ENCODE peak calls at places on chromosomes 3 and 15, in seven cellular contexts. One of them, this sample, is unnamed.

GRCh38 chr3:11059090-11059798 is 66.7 kb downstream of the SLC6A1 start:
- DNase-seq in SK-N-SH: peak; percentile 83
- DNase-seq in astrocyte of the spinal cord: peak; percentile 68
- DNase-seq in spleen: no peak
- DNase-seq in hepatocyte: peak; percentile 78
- DNase-seq in adrenal gland: peak; percentile 63
- DNase-seq in heart left ventricle: peak; percentile 40
- DNase-seq in this sample: no peak

GRCh38 chr3:99542771-99543518 is 95.4 kb upstream of the COL8A1 start:
- DNase-seq in SK-N-SH: no peak
- DNase-seq in astrocyte of the spinal cord: no peak
- DNase-seq in spleen: no peak
- DNase-seq in hepatocyte: no peak
- DNase-seq in adrenal gland: no peak
- DNase-seq in heart left ventricle: no peak
- DNase-seq in this sample: no peak

GRCh38 chr3:123448503-123449091 is at the start of gene ADCY5:
- DNase-seq in SK-N-SH: peak; percentile 75
- DNase-seq in astrocyte of the spinal cord: no peak
- DNase-seq in spleen: peak; percentile 79
- DNase-seq in hepatocyte: peak; percentile 44
- DNase-seq in adrenal gland: peak; percentile 27
- DNase-seq in heart left ventricle: no peak
- DNase-seq in this sample: no peak

GRCh38 chr3:14303336-14304100 is 98.9 kb upstream of the SLC6A6 start:
- DNase-seq in SK-N-SH: no peak
- DNase-seq in astrocyte of the spinal cord: no peak
- DNase-seq in spleen: no peak
- DNase-seq in hepatocyte: no peak
- DNase-seq in adrenal gland: no peak
- DNase-seq in heart left ventricle: no peak
- DNase-seq in this sample: no peak

GRCh38 chr15:40302981-40303380 is 4.8 kb downstream of the PLCB2 start:
- DNase-seq in SK-N-SH: no peak
- DNase-seq in astrocyte of the spinal cord: no peak
- DNase-seq in spleen: peak; percentile 56
- DNase-seq in hepatocyte: no peak
- DNase-seq in adrenal gland: no peak
- DNase-seq in heart left ventricle: no peak
- DNase-seq in this sample: no peak

GRCh38 chr15:98939311-98940080 is 68.1 kb downstream of the PGPEP1L start:
- DNase-seq in SK-N-SH: no peak
- DNase-seq in astrocyte of the spinal cord: no peak
- DNase-seq in spleen: peak; percentile 41
- DNase-seq in hepatocyte: no peak
- DNase-seq in adrenal gland: no peak
- DNase-seq in heart left ventricle: no peak
- DNase-seq in this sample: peak; percentile 35

GRCh38 chr15:70853270-70853854 is 595 bp downstream of the LARP6 start:
- DNase-seq in SK-N-SH: peak; percentile 79
- DNase-seq in astrocyte of the spinal cord: peak; percentile 75
- DNase-seq in spleen: no peak
- DNase-seq in hepatocyte: peak; percentile 64
- DNase-seq in adrenal gland: peak; percentile 49
- DNase-seq in heart left ventricle: peak; percentile 38
- DNase-seq in this sample: no peak

GRCh38 chr3:127543441-127543840 is 47.1 kb downstream of the TPRA1 start:
- DNase-seq in SK-N-SH: no peak
- DNase-seq in astrocyte of the spinal cord: no peak
- DNase-seq in spleen: no peak
- DNase-seq in hepatocyte: no peak
- DNase-seq in adrenal gland: no peak
- DNase-seq in heart left ventricle: no peak
- DNase-seq in this sample: no peak

GRCh38 chr3:4582634-4583033 is 89.5 kb downstream of the ITPR1 start:
- DNase-seq in SK-N-SH: no peak
- DNase-seq in astrocyte of the spinal cord: peak; percentile 19
- DNase-seq in spleen: no peak
- DNase-seq in hepatocyte: no peak
- DNase-seq in adrenal gland: no peak
- DNase-seq in heart left ventricle: no peak
- DNase-seq in this sample: no peak

GRCh38 chr3:127162947-127163645 is 29.8 kb upstream of the PRR23E start:
- DNase-seq in SK-N-SH: no peak
- DNase-seq in astrocyte of the spinal cord: no peak
- DNase-seq in spleen: no peak
- DNase-seq in hepatocyte: peak; percentile 32
- DNase-seq in adrenal gland: no peak
- DNase-seq in heart left ventricle: no peak
- DNase-seq in this sample: peak; percentile 48

GRCh38 chr3:149969110-149969944 is 1.4 kb downstream of the PFN2 start:
- DNase-seq in SK-N-SH: peak; percentile 46
- DNase-seq in astrocyte of the spinal cord: peak; percentile 84
- DNase-seq in spleen: no peak
- DNase-seq in hepatocyte: peak; percentile 83
- DNase-seq in adrenal gland: peak; percentile 58
- DNase-seq in heart left ventricle: peak; percentile 53
- DNase-seq in this sample: no peak

GRCh38 chr15:62656071-62656470 is 386.5 kb upstream of the TPM1 start:
- DNase-seq in SK-N-SH: no peak
- DNase-seq in astrocyte of the spinal cord: no peak
- DNase-seq in spleen: no peak
- DNase-seq in hepatocyte: no peak
- DNase-seq in adrenal gland: no peak
- DNase-seq in heart left ventricle: no peak
- DNase-seq in this sample: no peak

GRCh38 chr3:133248389-133248788 is 151.5 kb upstream of the BFSP2 start:
- DNase-seq in SK-N-SH: no peak
- DNase-seq in astrocyte of the spinal cord: no peak
- DNase-seq in spleen: no peak
- DNase-seq in hepatocyte: no peak
- DNase-seq in adrenal gland: no peak
- DNase-seq in heart left ventricle: no peak
- DNase-seq in this sample: no peak

GRCh38 chr15:44535509-44536297 is 1.2 kb upstream of the EIF3J start:
- DNase-seq in SK-N-SH: peak; percentile 35
- DNase-seq in astrocyte of the spinal cord: no peak
- DNase-seq in spleen: peak; percentile 79
- DNase-seq in hepatocyte: peak; percentile 64
- DNase-seq in adrenal gland: no peak
- DNase-seq in heart left ventricle: no peak
- DNase-seq in this sample: no peak

GRCh38 chr3:141793476-141794260 is 30.5 kb downstream of the GRK7 start:
- DNase-seq in SK-N-SH: no peak
- DNase-seq in astrocyte of the spinal cord: no peak
- DNase-seq in spleen: no peak
- DNase-seq in hepatocyte: no peak
- DNase-seq in adrenal gland: no peak
- DNase-seq in heart left ventricle: no peak
- DNase-seq in this sample: no peak

GRCh38 chr3:187975571-187976360 is 178.2 kb upstream of the LPP start:
- DNase-seq in SK-N-SH: no peak
- DNase-seq in astrocyte of the spinal cord: peak; percentile 86
- DNase-seq in spleen: no peak
- DNase-seq in hepatocyte: no peak
- DNase-seq in adrenal gland: no peak
- DNase-seq in heart left ventricle: peak; percentile 43
- DNase-seq in this sample: no peak

GRCh38 chr15:83837946-83838571 is 184.1 kb downstream of the ADAMTSL3 start:
- DNase-seq in SK-N-SH: peak; percentile 55
- DNase-seq in astrocyte of the spinal cord: no peak
- DNase-seq in spleen: no peak
- DNase-seq in hepatocyte: peak; percentile 52
- DNase-seq in adrenal gland: peak; percentile 43
- DNase-seq in heart left ventricle: peak; percentile 42
- DNase-seq in this sample: no peak

GRCh38 chr3:136437006-136437405 is 186.9 kb downstream of the PCCB start:
- DNase-seq in SK-N-SH: no peak
- DNase-seq in astrocyte of the spinal cord: no peak
- DNase-seq in spleen: no peak
- DNase-seq in hepatocyte: no peak
- DNase-seq in adrenal gland: no peak
- DNase-seq in heart left ventricle: no peak
- DNase-seq in this sample: no peak

GRCh38 chr3:78823859-78824258 is 943.9 kb downstream of the ROBO1 start:
- DNase-seq in SK-N-SH: no peak
- DNase-seq in astrocyte of the spinal cord: peak; percentile 25
- DNase-seq in spleen: no peak
- DNase-seq in hepatocyte: peak; percentile 25
- DNase-seq in adrenal gland: no peak
- DNase-seq in heart left ventricle: no peak
- DNase-seq in this sample: no peak

GRCh38 chr3:157501863-157502262 is 1.4 kb downstream of the VEPH1 start:
- DNase-seq in SK-N-SH: no peak
- DNase-seq in astrocyte of the spinal cord: no peak
- DNase-seq in spleen: no peak
- DNase-seq in hepatocyte: no peak
- DNase-seq in adrenal gland: no peak
- DNase-seq in heart left ventricle: no peak
- DNase-seq in this sample: no peak

GRCh38 chr15:92745845-92746271 is 90.3 kb upstream of the FAM174B start:
- DNase-seq in SK-N-SH: no peak
- DNase-seq in astrocyte of the spinal cord: no peak
- DNase-seq in spleen: no peak
- DNase-seq in hepatocyte: peak; percentile 69
- DNase-seq in adrenal gland: no peak
- DNase-seq in heart left ventricle: no peak
- DNase-seq in this sample: no peak

GRCh38 chr15:63003836-63004610 is 38.5 kb upstream of the TPM1 start:
- DNase-seq in SK-N-SH: no peak
- DNase-seq in astrocyte of the spinal cord: no peak
- DNase-seq in spleen: no peak
- DNase-seq in hepatocyte: no peak
- DNase-seq in adrenal gland: no peak
- DNase-seq in heart left ventricle: no peak
- DNase-seq in this sample: no peak

GRCh38 chr3:178480795-178481194 is 55.4 kb upstream of the KCNMB2 start:
- DNase-seq in SK-N-SH: no peak
- DNase-seq in astrocyte of the spinal cord: no peak
- DNase-seq in spleen: no peak
- DNase-seq in hepatocyte: no peak
- DNase-seq in adrenal gland: no peak
- DNase-seq in heart left ventricle: no peak
- DNase-seq in this sample: no peak

DNA sequence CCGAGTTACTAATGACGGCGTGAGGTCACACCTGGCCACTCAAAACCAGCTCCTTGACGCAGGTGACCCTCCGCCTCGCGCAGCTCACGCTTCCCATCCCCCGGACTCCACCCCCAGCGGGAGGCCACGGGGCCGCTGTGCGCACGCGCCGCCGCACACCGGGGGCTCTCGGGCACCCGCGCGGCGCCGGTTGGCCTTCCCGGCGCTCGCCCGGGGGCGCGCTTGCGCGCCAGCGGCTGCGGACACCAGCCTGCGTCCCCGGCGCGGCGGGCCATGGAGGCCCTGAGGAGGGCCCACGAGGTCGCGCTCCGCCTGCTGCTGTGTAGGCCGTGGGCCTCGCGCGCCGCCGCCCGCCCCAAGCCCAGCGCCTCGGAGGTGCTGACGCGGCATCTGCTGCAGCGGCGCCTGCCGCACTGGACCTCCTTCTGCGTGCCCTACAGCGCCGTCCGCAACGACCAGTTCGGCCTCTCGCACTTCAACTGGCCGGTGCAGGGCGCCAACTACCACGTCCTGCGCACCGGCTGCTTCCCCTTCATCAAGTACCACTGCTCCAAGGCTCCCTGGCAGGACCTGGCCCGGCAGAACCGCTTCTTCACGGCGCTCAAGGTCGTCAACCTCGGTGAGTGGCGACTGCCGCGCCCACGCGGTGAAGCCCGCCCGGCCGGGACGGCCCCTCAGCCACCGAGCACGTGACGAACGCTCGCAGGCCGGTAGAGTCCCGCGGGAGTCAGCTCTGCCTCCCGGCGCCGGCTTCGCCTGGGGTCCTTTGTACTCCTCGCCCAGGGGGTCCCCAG is at the start of gene C15orf61:
- DNase-seq in SK-N-SH: peak; percentile 97
- DNase-seq in astrocyte of the spinal cord: peak; percentile 72
- DNase-seq in spleen: peak; percentile 96
- DNase-seq in hepatocyte: peak; percentile 94
- DNase-seq in adrenal gland: peak; percentile 84
- DNase-seq in heart left ventricle: peak; percentile 87
- DNase-seq in this sample: peak; percentile 90
- TF ChIP-seq CTCF in SK-N-SH: peak; percentile 13
- TF ChIP-seq CTCF in astrocyte of the spinal cord: no peak
- TF ChIP-seq CTCF in spleen: no peak
- TF ChIP-seq CTCF in hepatocyte: peak; percentile 28
- TF ChIP-seq CTCF in adrenal gland: no peak
- TF ChIP-seq CTCF in heart left ventricle: no peak
- TF ChIP-seq CTCF in this sample: peak; percentile 51

DNA sequence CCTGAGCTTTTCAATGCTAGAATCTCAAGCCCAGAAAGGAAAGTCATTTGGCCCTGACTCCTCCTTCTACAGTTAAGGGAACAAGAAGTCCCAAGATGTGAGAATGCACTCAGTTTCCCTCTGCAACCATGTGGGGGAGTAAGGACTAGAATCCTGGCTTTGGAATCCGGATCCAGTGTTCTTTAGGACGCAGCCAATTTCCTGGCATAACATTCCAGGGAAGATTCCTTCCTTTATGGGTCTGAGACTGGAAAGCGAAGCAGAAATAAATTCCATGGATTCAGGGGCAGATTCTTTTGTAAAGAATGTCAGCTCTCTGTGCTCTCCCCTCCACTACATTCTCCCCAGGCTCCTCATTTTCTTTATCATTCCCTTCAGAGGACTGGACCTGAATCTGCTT is 151.8 kb upstream of the SOX14 start:
- DNase-seq in SK-N-SH: no peak
- DNase-seq in astrocyte of the spinal cord: no peak
- DNase-seq in spleen: no peak
- DNase-seq in hepatocyte: no peak
- DNase-seq in adrenal gland: no peak
- DNase-seq in heart left ventricle: no peak
- DNase-seq in this sample: no peak
- TF ChIP-seq CTCF in SK-N-SH: no peak
- TF ChIP-seq CTCF in astrocyte of the spinal cord: no peak
- TF ChIP-seq CTCF in spleen: no peak
- TF ChIP-seq CTCF in hepatocyte: no peak
- TF ChIP-seq CTCF in adrenal gland: no peak
- TF ChIP-seq CTCF in heart left ventricle: no peak
- TF ChIP-seq CTCF in this sample: no peak

GRCh38 chr3:32733631-32734229 is 48.7 kb downstream of the CNOT10 start:
- DNase-seq in SK-N-SH: peak; percentile 56
- DNase-seq in astrocyte of the spinal cord: peak; percentile 51
- DNase-seq in spleen: no peak
- DNase-seq in hepatocyte: peak; percentile 43
- DNase-seq in adrenal gland: no peak
- DNase-seq in heart left ventricle: no peak
- DNase-seq in this sample: no peak
- TF ChIP-seq CTCF in SK-N-SH: peak; percentile 77
- TF ChIP-seq CTCF in astrocyte of the spinal cord: peak; percentile 60
- TF ChIP-seq CTCF in spleen: peak; percentile 49
- TF ChIP-seq CTCF in hepatocyte: peak; percentile 75
- TF ChIP-seq CTCF in adrenal gland: peak; percentile 58
- TF ChIP-seq CTCF in heart left ventricle: peak; percentile 60
- TF ChIP-seq CTCF in this sample: peak; percentile 91

DNA sequence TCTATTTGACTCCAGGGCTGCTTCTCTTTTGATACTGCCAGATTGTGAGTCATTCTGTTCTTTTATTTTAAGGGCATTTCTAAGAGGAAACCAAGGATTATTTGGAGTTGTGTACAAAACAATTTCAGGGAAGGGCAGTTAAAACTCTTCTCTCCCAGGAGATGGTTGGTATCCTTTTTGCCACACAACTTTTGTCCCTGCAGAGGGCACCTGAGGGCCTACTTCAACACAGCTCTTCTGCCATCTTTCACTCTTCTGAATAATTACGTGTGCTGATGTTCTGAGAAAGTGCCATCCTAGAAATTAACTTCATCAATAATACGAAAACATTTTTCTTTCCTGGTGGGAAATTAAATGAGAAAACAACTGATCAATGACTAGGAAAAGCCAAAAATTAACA is 75.7 kb upstream of the GADL1 start:
- DNase-seq in SK-N-SH: no peak
- DNase-seq in astrocyte of the spinal cord: no peak
- DNase-seq in spleen: no peak
- DNase-seq in hepatocyte: no peak
- DNase-seq in adrenal gland: no peak
- DNase-seq in heart left ventricle: no peak
- DNase-seq in this sample: no peak
- TF ChIP-seq CTCF in SK-N-SH: peak; percentile 46
- TF ChIP-seq CTCF in astrocyte of the spinal cord: peak; percentile 29
- TF ChIP-seq CTCF in spleen: peak; percentile 16
- TF ChIP-seq CTCF in hepatocyte: no peak
- TF ChIP-seq CTCF in adrenal gland: peak; percentile 31
- TF ChIP-seq CTCF in heart left ventricle: peak; percentile 16
- TF ChIP-seq CTCF in this sample: peak; percentile 67

This sample was measured in chondrocyte.